ENCODE peak calls at places on chromosomes 4 and X, in eight cellular contexts. H is uterus; I is IMR-90; S is upper lobe of right lung; Y is CD8-positive, alpha-beta memory T cell; X is lower lobe of right lung; D is fibroblast of lung; G is aorta. A is an unnamed sample. For H3K27me3, the result is how much of the 10 kb centered on the place peaks cover.

GRCh38 chrX:31232506-31232905 is 160.7 kb upstream of the FTHL17 start:
- DNase-seq in H (no peak), I (no peak), S (no peak), Y (no peak), X (no peak), D (no peak), G (no peak), A (no peak)

GRCh38 chrX:75784689-75785491 is at the start of gene MAGEE2:
- DNase-seq in H (peak), I (no peak), S (no peak), Y (no peak), X (peak), D (no peak), G (no peak), A (no peak)

GRCh38 chr4:182418054-182418734 is 175.0 kb downstream of the TENM3 start:
- DNase-seq in H (no peak), I (no peak), S (no peak), Y (no peak), X (no peak), D (no peak), G (no peak), A (no peak)

GRCh38 chrX:6849711-6850415 is 297.6 kb upstream of the STS start:
- DNase-seq in H (no peak), I (peak), S (no peak), Y (no peak), X (no peak), D (peak), G (no peak), A (no peak)

GRCh38 chrX:106692425-106693075 is 34.0 kb upstream of the RNF128 start:
- DNase-seq in H (no peak), I (no peak), S (no peak), Y (no peak), X (no peak), D (no peak), G (no peak), A (no peak)

GRCh38 chr4:30619679-30620078 is 100.5 kb upstream of the PCDH7 start:
- DNase-seq in H (no peak), I (no peak), S (no peak), Y (no peak), X (no peak), D (peak), G (no peak), A (no peak)

GRCh38 chr4:176902710-176903323 is 110.1 kb upstream of the VEGFC start:
- DNase-seq in H (no peak), I (peak), S (no peak), Y (no peak), X (no peak), D (peak), G (no peak), A (no peak)

GRCh38 chr4:61428950-61429349 is 228.8 kb downstream of the ADGRL3 start:
- DNase-seq in H (no peak), I (no peak), S (no peak), Y (no peak), X (no peak), D (no peak), G (no peak), A (no peak)

GRCh38 chr4:20645231-20645630 is 55.0 kb upstream of the PACRGL start:
- DNase-seq in H (no peak), I (no peak), S (no peak), Y (no peak), X (no peak), D (no peak), G (no peak), A (no peak)

GRCh38 chrX:23952984-23953907 is 45.4 kb downstream of the CXorf58 start:
- DNase-seq in H (no peak), I (no peak), S (no peak), Y (peak), X (no peak), D (no peak), G (no peak), A (no peak)

GRCh38 chr4:35506161-35506560 is 738.2 kb downstream of the ARAP2 start:
- DNase-seq in H (no peak), I (no peak), S (no peak), Y (no peak), X (no peak), D (no peak), G (no peak), A (no peak)

GRCh38 chrX:154370882-154371770 is 3.3 kb downstream of the FLNA start:
- DNase-seq in H (peak), I (peak), S (peak), Y (peak), X (peak), D (peak), G (peak), A (peak)

GRCh38 chrX:55919367-55920221 is 202.0 kb downstream of the RRAGB start:
- DNase-seq in H (no peak), I (no peak), S (no peak), Y (no peak), X (no peak), D (no peak), G (no peak), A (no peak)

GRCh38 chr4:80202190-80202711 is 4.9 kb downstream of the PRDM8 start:
- DNase-seq in H (peak), I (peak), S (peak), Y (peak), X (peak), D (peak), G (peak), A (peak)

GRCh38 chr4:48268956-48269860 is at the start of gene TEC:
- DNase-seq in H (no peak), I (no peak), S (peak), Y (peak), X (peak), D (peak), G (peak), A (peak)

GRCh38 chrX:44071070-44071645 is 98.0 kb upstream of the NDP start:
- DNase-seq in H (no peak), I (no peak), S (no peak), Y (no peak), X (no peak), D (peak), G (no peak), A (no peak)

GRCh38 chrX:1763294-1763693 is 148.4 kb downstream of the ASMT start:
- DNase-seq in H (no peak), I (no peak), S (no peak), Y (no peak), X (no peak), D (no peak), G (no peak), A (no peak)

GRCh38 chrX:68703369-68703768 is 55.9 kb downstream of the STARD8 start:
- DNase-seq in H (no peak), I (no peak), S (no peak), Y (no peak), X (no peak), D (no peak), G (no peak), A (no peak)

GRCh38 chrX:106730385-106730784 is 3.9 kb downstream of the RNF128 start:
- DNase-seq in H (no peak), I (peak), S (no peak), Y (no peak), X (no peak), D (no peak), G (no peak), A (no peak)

GRCh38 chr4:112423591-112423990 is 92.4 kb downstream of the NEUROG2 start:
- DNase-seq in H (no peak), I (peak), S (no peak), Y (no peak), X (no peak), D (no peak), G (no peak), A (no peak)

GRCh38 chr4:66562276-66562806 is 892.1 kb upstream of the EPHA5 start:
- DNase-seq in H (no peak), I (no peak), S (no peak), Y (no peak), X (no peak), D (peak), G (no peak), A (no peak)

GRCh38 chr4:122798101-122798500 is 28.5 kb upstream of the FGF2 start:
- DNase-seq in H (peak), I (peak), S (no peak), Y (no peak), X (no peak), D (peak), G (no peak), A (peak)

GRCh38 chrX:111151764-111152163 is 55.8 kb downstream of the PAK3 start:
- DNase-seq in H (no peak), I (no peak), S (no peak), Y (no peak), X (no peak), D (peak), G (no peak), A (no peak)

GRCh38 chr4:108988514-108989195 is 225.8 kb upstream of the ETNPPL start:
- DNase-seq in H (no peak), I (peak), S (no peak), Y (no peak), X (no peak), D (peak), G (no peak), A (no peak)

GRCh38 chr4:159649237-159649636 is 546.4 kb downstream of the RAPGEF2 start:
- DNase-seq in H (no peak), I (no peak), S (no peak), Y (no peak), X (no peak), D (no peak), G (no peak), A (no peak)

GRCh38 chr4:98482847-98483806 is 175.3 kb downstream of the TSPAN5 start:
- DNase-seq in H (no peak), I (peak), S (no peak), Y (no peak), X (no peak), D (peak), G (no peak), A (no peak)

GRCh38 chrX:50905334-50905733 is 5.2 kb upstream of the BMP15 start:
- DNase-seq in H (no peak), I (no peak), S (no peak), Y (no peak), X (no peak), D (no peak), G (no peak), A (no peak)

GRCh38 chrX:153806999-153807575 is 12.6 kb downstream of the SSR4 start:
- DNase-seq in H (no peak), I (no peak), S (no peak), Y (no peak), X (no peak), D (no peak), G (no peak), A (no peak)

GRCh38 chr4:102684605-102685052 is 76.1 kb downstream of the MANBA start:
- DNase-seq in H (no peak), I (peak), S (no peak), Y (no peak), X (no peak), D (peak), G (no peak), A (no peak)

GRCh38 chrX:107565916-107566602 is 62.3 kb upstream of the PRPS1 start:
- DNase-seq in H (no peak), I (peak), S (no peak), Y (no peak), X (no peak), D (peak), G (no peak), A (no peak)

GRCh38 chr4:152510349-152511147 is 25.3 kb downstream of the FBXW7 start:
- DNase-seq in H (no peak), I (no peak), S (no peak), Y (no peak), X (no peak), D (no peak), G (no peak), A (no peak)

GRCh38 chrX:40148189-40148438 is 50.4 kb upstream of the BCOR start:
- DNase-seq in H (no peak), I (no peak), S (no peak), Y (no peak), X (no peak), D (no peak), G (no peak), A (peak)
- H3K27me3 ChIP-seq in H (under half), I (under half), S (under half), Y (under half), X (under half), D (under half), G (under half), A (under half)

DNA sequence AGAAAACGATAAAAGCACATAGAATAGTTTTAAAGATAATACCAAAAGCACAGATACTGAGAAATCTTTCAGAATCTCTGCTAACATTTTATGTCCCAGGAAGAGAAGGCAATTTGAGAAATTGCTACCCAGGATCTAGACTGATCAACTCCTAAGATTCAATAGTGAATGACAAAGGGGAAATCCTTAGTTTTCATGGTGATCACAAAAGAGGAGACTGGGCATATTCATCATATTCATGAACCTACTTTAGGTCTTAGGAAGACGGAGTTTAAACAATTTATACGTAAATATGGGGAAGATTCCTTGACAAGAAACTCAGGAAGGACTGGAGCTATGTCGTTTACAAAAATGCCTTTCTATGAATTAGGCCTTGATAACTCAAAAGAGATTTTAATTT is 87.3 kb downstream of the SHISA3 start:
- DNase-seq in H (no peak), I (no peak), S (no peak), Y (no peak), X (no peak), D (no peak), G (no peak), A (no peak)
- H3K4me3 ChIP-seq in H (no peak), I (no peak), S (no peak), Y (no peak), X (no peak), D (no peak), G (no peak), A (no peak)

GRCh38 chr4:147526272-147526654 is 45.4 kb downstream of the EDNRA start:
- DNase-seq in H (no peak), I (no peak), S (no peak), Y (no peak), X (no peak), D (no peak), G (no peak), A (no peak)

GRCh38 chr4:147528054-147528453 is 47.2 kb downstream of the EDNRA start:
- DNase-seq in H (no peak), I (no peak), S (no peak), Y (no peak), X (no peak), D (no peak), G (no peak), A (no peak)

GRCh38 chr4:147530723-147531122 is 49.8 kb downstream of the EDNRA start:
- DNase-seq in H (no peak), I (peak), S (no peak), Y (no peak), X (no peak), D (peak), G (no peak), A (no peak)

GRCh38 chr4:147530153-147530552 is 49.3 kb downstream of the EDNRA start:
- DNase-seq in H (no peak), I (no peak), S (no peak), Y (no peak), X (no peak), D (no peak), G (no peak), A (no peak)

DNA sequence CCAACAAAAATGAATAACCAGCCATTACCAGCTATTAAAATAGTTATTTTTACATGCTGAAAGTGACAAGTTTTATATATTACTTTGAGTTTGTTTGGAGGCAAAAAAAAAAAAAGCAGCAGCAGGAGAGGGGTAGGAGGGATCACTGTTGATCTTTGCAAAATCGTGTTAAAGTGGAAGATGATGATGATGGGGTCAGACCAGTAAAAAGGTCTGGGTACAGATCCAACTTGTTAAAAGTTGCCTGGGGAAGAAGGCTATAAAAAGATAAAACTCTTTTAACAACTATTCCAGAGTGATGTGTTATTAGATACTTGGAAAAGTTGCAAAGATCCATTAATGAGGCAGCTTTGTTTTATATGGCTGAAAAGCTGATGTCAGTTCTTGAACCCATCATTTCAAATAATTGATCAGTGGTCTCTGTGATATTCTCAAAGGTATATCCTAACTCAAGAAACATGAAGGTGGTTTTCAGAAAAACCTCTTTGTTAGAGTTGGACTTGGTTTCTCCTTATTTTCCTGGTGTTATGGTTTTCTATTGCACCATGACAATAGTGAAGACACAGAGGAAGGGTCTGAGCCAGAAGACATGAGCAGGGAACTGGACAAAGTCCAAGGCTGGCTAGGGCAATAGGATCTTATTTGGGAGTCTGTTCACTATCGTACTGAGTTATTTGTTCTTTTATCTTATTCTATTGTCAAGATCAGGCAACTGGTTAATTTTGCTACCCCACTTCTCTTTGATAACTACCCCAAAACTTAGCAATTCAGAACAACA is 44.8 kb downstream of the EDNRA start:
- DNase-seq in H (peak), I (no peak), S (no peak), Y (no peak), X (no peak), D (no peak), G (no peak), A (no peak)
- H3K27ac ChIP-seq in H (peak), I (no peak), S (no peak), Y (no peak), X (no peak), D (no peak), G (no peak), A (no peak)

GRCh38 chrX:54246866-54247265 is 63.8 kb upstream of the FAM120C start:
- DNase-seq in H (no peak), I (peak), S (no peak), Y (no peak), X (no peak), D (no peak), G (no peak), A (no peak)

DNA sequence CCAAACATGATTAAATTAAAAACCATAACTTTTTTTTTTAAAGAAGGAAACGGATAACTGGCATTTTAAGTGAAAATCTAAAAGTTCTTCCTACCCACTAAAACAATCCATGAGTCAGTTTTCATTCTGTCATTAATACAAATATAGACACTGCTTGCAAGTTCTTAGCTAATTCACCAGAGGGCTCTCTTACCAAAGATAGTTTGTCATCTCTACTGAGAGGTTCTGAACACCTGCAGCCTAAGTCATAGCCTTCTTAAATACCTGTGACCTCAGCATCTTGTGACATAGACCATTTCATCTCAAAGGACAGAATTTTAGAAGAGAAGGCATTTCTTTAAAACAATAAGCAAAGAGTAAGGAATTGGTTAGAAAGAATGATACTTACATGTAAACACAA is 65.3 kb upstream of the FAM120C start:
- DNase-seq in H (no peak), I (peak), S (no peak), Y (no peak), X (no peak), D (peak), G (no peak), A (no peak)
- H3K27me3 ChIP-seq in H (under half), I (under half), S (under half), Y (under half), X (under half), D (under half), G (under half), A (under half)

DNA sequence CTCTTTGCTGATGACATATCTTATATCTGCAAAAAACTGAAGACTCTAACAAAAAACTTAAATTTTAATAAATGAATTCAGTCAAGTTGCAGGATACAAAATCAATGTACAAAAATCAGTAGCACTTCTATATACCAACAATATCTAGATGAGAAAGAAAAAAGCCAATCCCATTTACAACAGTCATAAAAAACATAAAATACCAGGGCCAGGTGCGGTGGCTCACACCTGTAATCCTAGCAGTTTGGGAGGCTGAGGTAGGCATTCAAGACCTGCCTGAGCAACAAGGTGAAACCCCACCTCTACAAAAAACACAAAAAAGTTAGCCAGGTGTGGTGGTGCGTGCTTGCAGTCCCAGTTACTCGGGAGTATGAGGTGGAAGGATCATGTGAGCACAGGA is 125.3 kb downstream of the ATP8A1 start:
- DNase-seq in H (no peak), I (no peak), S (no peak), Y (no peak), X (no peak), D (no peak), G (no peak), A (no peak)
- H3K4me3 ChIP-seq in H (no peak), I (no peak), S (no peak), Y (no peak), X (no peak), D (no peak), G (no peak), A (no peak)

A was measured in ovary.